ENCODE peak calls at places on chromosomes 5 and 9, in ten cellular contexts. R, I, N, Z, T, U, C, Q, B and Y are unnamed samples.
A peak's percentile ranks its signal among the peaks of the same experiment; 100 is the strongest.

GRCh38 chr5:142817961-142818431 is 47.8 kb downstream of the ARHGAP26 start:
- DNase-seq in R (no peak), N (no peak), U (no peak), I (peak; percentile 41), Q (peak; percentile 90), Z (peak; percentile 45), T (peak; percentile 84), B (no peak), C (no peak), Y (no peak)

GRCh38 chr5:17346811-17347210 is 129.4 kb downstream of the BASP1 start:
- DNase-seq in Q (no peak), N (no peak), B (no peak), I (no peak), R (peak; percentile 51), Z (peak; percentile 62), U (no peak), T (no peak), C (no peak), Y (no peak)

GRCh38 chr5:60687927-60688720 is 11.8 kb downstream of the DEPDC1B start:
- DNase-seq in U (no peak), I (peak; percentile 69), R (peak; percentile 86), T (no peak), B (peak; percentile 48), N (no peak), Z (peak; percentile 19), Q (no peak), C (no peak), Y (no peak)

GRCh38 chr9:114805670-114806551 is at the start of gene TNFSF15:
- DNase-seq in T (peak; percentile 72), I (no peak), Q (peak; percentile 65), U (peak; percentile 26), C (peak; percentile 47), B (no peak), R (peak; percentile 18), Z (peak; percentile 41), N (no peak), Y (no peak)

GRCh38 chr9:69797680-69798079 is 22.9 kb upstream of the CFAP95 start:
- DNase-seq in N (no peak), B (no peak), U (no peak), Q (no peak), Z (no peak), T (no peak), I (no peak), R (no peak), C (no peak), Y (no peak)

GRCh38 chr9:129595323-129595741 is 25.6 kb downstream of the C9orf50 start:
- DNase-seq in Q (no peak), N (no peak), T (no peak), R (peak; percentile 59), U (no peak), I (peak; percentile 38), B (no peak), C (no peak), Z (peak; percentile 54), Y (no peak)

GRCh38 chr5:75023368-75024159 is 28.8 kb downstream of the GCNT4 start:
- DNase-seq in U (no peak), R (no peak), C (no peak), Q (peak; percentile 28), B (no peak), N (no peak), I (no peak), T (no peak), Z (no peak), Y (no peak)

GRCh38 chr5:9546973-9547947 is 1.4 kb upstream of the SEMA5A start:
- DNase-seq in U (no peak), I (peak; percentile 76), T (peak; percentile 72), B (no peak), Z (peak; percentile 76), R (peak; percentile 64), C (peak; percentile 81), N (peak; percentile 79), Q (peak; percentile 70), Y (no peak)

GRCh38 chr5:138011991-138012390 is 20.9 kb downstream of the FAM13B start:
- DNase-seq in C (no peak), Z (no peak), I (no peak), R (no peak), B (no peak), Q (no peak), U (no peak), N (no peak), T (no peak), Y (no peak)

GRCh38 chr5:66860199-66860975 is 264.2 kb downstream of the MAST4 start:
- DNase-seq in B (no peak), U (no peak), N (no peak), Q (peak; percentile 10), R (peak; percentile 54), I (peak; percentile 67), T (no peak), Z (no peak), C (no peak), Y (no peak)

GRCh38 chr9:121718501-121718900 is 67.1 kb downstream of the DAB2IP start:
- DNase-seq in B (no peak), C (no peak), Q (no peak), R (peak; percentile 97), U (no peak), N (no peak), I (no peak), T (no peak), Z (no peak), Y (no peak)

GRCh38 chr5:54159153-54159836 is 151.1 kb downstream of the ARL15 start:
- DNase-seq in U (no peak), R (peak; percentile 30), T (no peak), C (no peak), Z (peak; percentile 18), Q (no peak), B (no peak), N (no peak), I (no peak), Y (no peak)

GRCh38 chr5:166340039-166340438 is 1951.4 kb upstream of the WWC1 start:
- DNase-seq in Q (no peak), U (no peak), C (no peak), R (peak; percentile 21), T (no peak), Z (no peak), B (no peak), I (no peak), N (no peak), Y (no peak)

GRCh38 chr5:166342330-166342891 is 1949.0 kb upstream of the WWC1 start:
- DNase-seq in B (no peak), T (no peak), Z (no peak), C (no peak), R (peak; percentile 19), N (no peak), Q (no peak), I (peak; percentile 67), U (no peak), Y (no peak)

GRCh38 chr5:166347051-166347450 is 1944.4 kb upstream of the WWC1 start:
- DNase-seq in Q (no peak), C (no peak), T (no peak), Z (no peak), R (no peak), I (no peak), B (no peak), N (no peak), U (no peak), Y (no peak)

GRCh38 chr5:166338801-166339200 is 1952.6 kb upstream of the WWC1 start:
- DNase-seq in Q (no peak), R (no peak), U (no peak), Z (no peak), B (no peak), I (peak; percentile 77), N (no peak), C (no peak), T (no peak), Y (no peak)

GRCh38 chr5:166341708-166342329 is 1949.6 kb upstream of the WWC1 start:
- DNase-seq in U (no peak), Q (no peak), R (peak; percentile 21), B (no peak), T (no peak), N (no peak), Z (no peak), I (no peak), C (no peak), Y (no peak)
- H3K9me3 ChIP-seq in U (no peaks in the 10 kb centered on the region), Q (peaks cover 2% of the 10 kb centered on the region), R (no peaks in the 10 kb centered on the region), B (no peaks in the 10 kb centered on the region), T (no peaks in the 10 kb centered on the region), N (peaks cover 15% of the 10 kb centered on the region), Z (no peaks in the 10 kb centered on the region), I (no peaks in the 10 kb centered on the region), C (peaks cover 2% of the 10 kb centered on the region), Y (no peaks in the 10 kb centered on the region)

GRCh38 chr9:8356406-8356805 is 556.8 kb upstream of the DMAC1 start:
- DNase-seq in I (no peak), T (no peak), B (no peak), R (no peak), N (no peak), Z (no peak), C (no peak), Q (no peak), U (no peak), Y (no peak)
- H3K9me3 ChIP-seq in I (no peaks in the 10 kb centered on the region), T (no peaks in the 10 kb centered on the region), B (no peaks in the 10 kb centered on the region), R (no peaks in the 10 kb centered on the region), N (no peaks in the 10 kb centered on the region), Z (no peaks in the 10 kb centered on the region), C (no peaks in the 10 kb centered on the region), Q (no peaks in the 10 kb centered on the region), U (no peaks in the 10 kb centered on the region), Y (no peaks in the 10 kb centered on the region)

GRCh38 chr5:141322261-141322660 is 1.7 kb upstream of the TAF7 start:
- DNase-seq in B (no peak), Q (no peak), T (no peak), I (no peak), Z (no peak), U (no peak), R (no peak), C (no peak), N (no peak), Y (no peak)
- H3K9me3 ChIP-seq in B (peaks cover 23% of the 10 kb centered on the region), Q (peaks cover 43% of the 10 kb centered on the region), T (peaks cover 4% of the 10 kb centered on the region), I (peaks cover 3% of the 10 kb centered on the region), Z (peaks cover 24% of the 10 kb centered on the region), U (peaks cover 8% of the 10 kb centered on the region), R (peaks cover 3% of the 10 kb centered on the region), C (peaks cover 8% of the 10 kb centered on the region), N (peaks cover 23% of the 10 kb centered on the region), Y (peaks cover 23% of the 10 kb centered on the region)

GRCh38 chr5:180253036-180253824 is 38.7 kb downstream of the MAPK9 start:
- DNase-seq in Q (no peak), R (no peak), U (no peak), I (no peak), C (no peak), Z (no peak), B (no peak), T (no peak), N (no peak), Y (no peak)

GRCh38 chr5:180250329-180250728 is 41.3 kb upstream of the RASGEF1C start:
- DNase-seq in Z (no peak), R (peak; percentile 25), Q (no peak), U (no peak), T (no peak), C (no peak), N (no peak), B (no peak), I (no peak), Y (no peak)

GRCh38 chr5:180251887-180252286 is 40.0 kb downstream of the MAPK9 start:
- DNase-seq in U (no peak), R (no peak), Z (no peak), C (no peak), B (no peak), T (no peak), N (no peak), Q (no peak), I (no peak), Y (no peak)

DNA sequence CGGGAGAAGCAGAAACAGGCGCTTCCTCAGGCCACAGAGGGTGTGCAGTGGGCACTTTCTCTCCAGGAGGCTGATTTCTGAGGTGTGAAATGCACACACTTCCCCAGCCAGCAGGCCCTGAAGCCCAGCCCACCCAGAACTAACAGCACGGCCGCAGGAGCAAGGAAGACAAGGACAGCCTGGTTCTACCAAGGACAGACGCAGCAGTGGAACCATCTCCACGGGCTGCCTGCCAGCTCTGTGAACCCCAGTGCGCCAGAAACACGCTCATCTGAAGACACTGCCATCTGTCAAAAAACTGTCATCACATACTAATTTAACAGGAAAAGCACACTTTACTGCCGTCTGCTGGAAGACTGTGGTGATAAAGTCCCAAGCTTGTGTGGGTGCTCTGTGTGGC is 40.7 kb downstream of the MAPK9 start:
- DNase-seq in T (no peak), U (no peak), C (no peak), Q (no peak), Z (no peak), B (no peak), N (no peak), I (no peak), R (no peak), Y (no peak)
- H3K9me3 ChIP-seq in T (peaks cover 12% of the 10 kb centered on the region), U (no peaks in the 10 kb centered on the region), C (peaks cover 48% of the 10 kb centered on the region), Q (peaks cover 92% of the 10 kb centered on the region), Z (peaks cover 100% of the 10 kb centered on the region), B (peaks cover 15% of the 10 kb centered on the region), N (peaks cover 48% of the 10 kb centered on the region), I (peaks cover 7% of the 10 kb centered on the region), R (peaks cover 39% of the 10 kb centered on the region), Y (peaks cover 21% of the 10 kb centered on the region)